ENCODE peak calls at places on chromosomes 2 and 18, in six cellular contexts. C is adrenal gland, F is sigmoid colon, S is Peyer's patch, V is prostate gland, A is heart left ventricle. O is an unnamed sample.

GRCh38 chr18:36187826-36188721 is 777 bp downstream of the MOCOS start:
- DNase-seq in C (peak; percentile 91), F (no peak), S (no peak), V (no peak), A (peak; percentile 31), O (peak; percentile 41)

GRCh38 chr2:172095905-172096660 is 6.6 kb downstream of the DLX2 start:
- DNase-seq in C (no peak), F (no peak), S (no peak), V (no peak), A (no peak), O (no peak)

GRCh38 chr2:139031722-139032121 is 251.5 kb upstream of the NXPH2 start:
- DNase-seq in C (no peak), F (no peak), S (no peak), V (no peak), A (peak; percentile 25), O (no peak)

GRCh38 chr2:122514451-122514996 is 759.1 kb downstream of the TSN start:
- DNase-seq in C (no peak), F (no peak), S (no peak), V (no peak), A (no peak), O (no peak)

GRCh38 chr2:131040661-131041401 is 52.4 kb downstream of the FAM168B start:
- DNase-seq in C (no peak), F (peak; percentile 57), S (no peak), V (no peak), A (peak; percentile 19), O (no peak)

GRCh38 chr2:238254095-238254494 is 14.3 kb upstream of the HES6 start:
- DNase-seq in C (no peak), F (no peak), S (no peak), V (no peak), A (no peak), O (no peak)

GRCh38 chr2:217858519-217859466 is 144.0 kb downstream of the TNS1 start:
- DNase-seq in C (peak; percentile 96), F (peak; percentile 94), S (no peak), V (peak; percentile 63), A (peak; percentile 94), O (peak; percentile 87)

GRCh38 chr2:239594772-239595608 is 194.2 kb upstream of the HDAC4 start:
- DNase-seq in C (no peak), F (peak; percentile 41), S (no peak), V (no peak), A (no peak), O (no peak)

GRCh38 chr2:138718405-138718804 is 61.8 kb downstream of the NXPH2 start:
- DNase-seq in C (no peak), F (no peak), S (no peak), V (no peak), A (no peak), O (no peak)

GRCh38 chr2:189402932-189403331 is 38.3 kb upstream of the WDR75 start:
- DNase-seq in C (no peak), F (no peak), S (no peak), V (no peak), A (no peak), O (no peak)

GRCh38 chr18:74897971-74898657 is 300.4 kb downstream of the ZNF407 start:
- DNase-seq in C (no peak), F (no peak), S (no peak), V (no peak), A (no peak), O (no peak)

GRCh38 chr2:205679410-205680009 is 2.8 kb upstream of the NRP2 start:
- DNase-seq in C (no peak), F (no peak), S (no peak), V (no peak), A (no peak), O (no peak)

GRCh38 chr18:28267276-28267675 is 90.3 kb upstream of the CDH2 start:
- DNase-seq in C (no peak), F (no peak), S (no peak), V (no peak), A (no peak), O (no peak)

GRCh38 chr2:228600265-228600664 is 418.8 kb upstream of the SPHKAP start:
- DNase-seq in C (no peak), F (no peak), S (no peak), V (no peak), A (no peak), O (no peak)

GRCh38 chr18:1914489-1914888 is 656.8 kb downstream of the METTL4 start:
- DNase-seq in C (no peak), F (no peak), S (no peak), V (no peak), A (no peak), O (no peak)

GRCh38 chr2:200319587-200320337 is 13.3 kb downstream of the SPATS2L start:
- DNase-seq in C (no peak), F (no peak), S (no peak), V (no peak), A (no peak), O (no peak)

GRCh38 chr2:105926960-105927678 is 182.4 kb downstream of the NCK2 start:
- DNase-seq in C (no peak), F (no peak), S (peak; percentile 66), V (no peak), A (no peak), O (no peak)

GRCh38 chr2:88177556-88177955 is 7.4 kb downstream of the THNSL2 start:
- DNase-seq in C (no peak), F (no peak), S (no peak), V (no peak), A (no peak), O (no peak)

GRCh38 chr2:226554726-226555125 is 244.9 kb downstream of the IRS1 start:
- DNase-seq in C (no peak), F (no peak), S (no peak), V (no peak), A (no peak), O (no peak)

GRCh38 chr18:79583426-79583825 is 96.2 kb upstream of the CTDP1 start:
- DNase-seq in C (no peak), F (no peak), S (no peak), V (no peak), A (no peak), O (no peak)

GRCh38 chr2:173427887-173428683 is 73.4 kb downstream of the CDCA7 start:
- DNase-seq in C (no peak), F (no peak), S (no peak), V (peak; percentile 59), A (peak; percentile 87), O (peak; percentile 43)

GRCh38 chr2:143229952-143230351 is 100.7 kb downstream of the ARHGAP15 start:
- DNase-seq in C (no peak), F (no peak), S (no peak), V (no peak), A (no peak), O (no peak)

GRCh38 chr2:238864207-238865014 is 16.5 kb downstream of the TWIST2 start:
- DNase-seq in C (peak; percentile 92), F (peak; percentile 97), S (peak; percentile 32), V (peak; percentile 87), A (peak; percentile 85), O (peak; percentile 77)

GRCh38 chr2:42030196-42030759 is 17.5 kb upstream of the PKDCC start:
- DNase-seq in C (no peak), F (no peak), S (no peak), V (no peak), A (no peak), O (no peak)

GRCh38 chr18:32922951-32923430 is 150.2 kb upstream of the KLHL14 start:
- DNase-seq in C (no peak), F (no peak), S (no peak), V (no peak), A (no peak), O (no peak)

GRCh38 chr2:28414583-28414982 is 21.9 kb downstream of the FOSL2 start:
- DNase-seq in C (peak; percentile 35), F (no peak), S (no peak), V (no peak), A (no peak), O (no peak)

GRCh38 chr2:144451443-144451842 is 68.5 kb downstream of the ZEB2 start:
- DNase-seq in C (no peak), F (no peak), S (no peak), V (no peak), A (no peak), O (no peak)

GRCh38 chr2:144446136-144446535 is 73.8 kb downstream of the ZEB2 start:
- DNase-seq in C (no peak), F (no peak), S (no peak), V (no peak), A (no peak), O (no peak)

GRCh38 chr2:144447535-144447934 is 72.4 kb downstream of the ZEB2 start:
- DNase-seq in C (no peak), F (no peak), S (no peak), V (no peak), A (no peak), O (no peak)

GRCh38 chr2:144449028-144449406 is 70.9 kb downstream of the ZEB2 start:
- DNase-seq in C (peak; percentile 73), F (no peak), S (no peak), V (no peak), A (peak; percentile 42), O (peak; percentile 74)

DNA sequence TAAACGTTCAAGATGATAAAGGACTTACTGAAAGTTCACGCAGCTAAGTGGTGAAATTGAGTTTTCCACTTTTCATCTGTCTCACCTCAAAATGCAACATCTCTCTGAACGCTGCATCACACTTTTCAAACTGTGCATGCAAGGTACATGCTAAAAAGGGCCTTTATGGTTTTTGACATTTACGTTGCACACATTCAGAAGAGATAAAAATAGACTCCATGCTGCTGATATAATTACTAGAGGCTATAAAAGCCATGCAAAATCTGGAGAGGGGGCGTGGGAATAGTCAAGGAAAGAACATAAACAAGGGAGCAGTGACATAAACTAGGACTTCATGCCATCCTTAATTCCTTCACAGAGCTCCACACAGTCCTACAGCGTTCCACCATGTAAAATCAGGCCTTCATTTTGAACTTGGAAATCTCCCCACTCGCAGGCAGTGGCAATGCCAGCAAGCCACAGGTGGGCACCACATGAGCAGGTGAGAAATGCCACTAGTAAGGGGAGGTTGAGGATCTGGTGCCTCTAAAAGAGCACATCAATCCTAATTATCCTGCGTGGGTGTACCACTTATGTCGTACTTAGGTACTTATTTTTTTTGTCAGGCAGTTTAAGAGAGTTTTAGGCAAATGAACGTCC is 71.4 kb downstream of the ZEB2 start:
- DNase-seq in C (no peak), F (no peak), S (no peak), V (no peak), A (no peak), O (no peak)
- H3K4me3 ChIP-seq in C (no peak overlapping the region), F (peak overlapping the region; percentile 9), S (no peak overlapping the region), V (no peak overlapping the region), A (no peak overlapping the region), O (peak overlapping the region; percentile 53)

GRCh38 chr2:68167186-68167585 is 9.5 kb downstream of the PNO1 start:
- DNase-seq in C (no peak), F (no peak), S (no peak), V (no peak), A (no peak), O (no peak)
- H3K36me3 ChIP-seq in C (peaks cover 32% of the 10 kb centered on the region), F (peaks cover 69% of the 10 kb centered on the region), S (no peaks in the 10 kb centered on the region), V (no peaks in the 10 kb centered on the region), A (no peaks in the 10 kb centered on the region), O (no peaks in the 10 kb centered on the region)

GRCh38 chr2:25314514-25315315 is 27.0 kb downstream of the DNMT3A start:
- DNase-seq in C (peak; percentile 62), F (peak; percentile 88), S (peak; percentile 78), V (peak; percentile 44), A (peak; percentile 85), O (peak; percentile 49)
- TF ChIP-seq POLR2A in C (no peak), F (no peak), S (no peak), V (no peak), A (peak; percentile 34), O (no peak)

GRCh38 chr2:150733219-150733618 is 245.8 kb upstream of the RND3 start:
- DNase-seq in C (no peak), F (no peak), S (no peak), V (no peak), A (no peak), O (no peak)
- H3K4me3 ChIP-seq in C (no peak overlapping the region), F (no peak overlapping the region), S (no peak overlapping the region), V (no peak overlapping the region), A (no peak overlapping the region), O (no peak overlapping the region)

O was measured in gastrocnemius medialis.